ENCODE peak calls at places on chromosomes 5 and 9, in seven cellular contexts. P, M, G, C, Z, B and Q are unnamed samples.

GRCh38 chr5:14204785-14205321 is 61.7 kb downstream of the TRIO start:
- DNase-seq in G (no peak), P (peak), C (no peak), B (peak), M (no peak), Z (no peak), Q (no peak)

GRCh38 chr5:9405196-9405754 is 140.6 kb downstream of the SEMA5A start:
- DNase-seq in Z (no peak), P (no peak), B (no peak), G (no peak), M (no peak), C (no peak), Q (no peak)

GRCh38 chr9:123426406-123426805 is 70.4 kb downstream of the CRB2 start:
- DNase-seq in B (no peak), Z (no peak), P (no peak), C (no peak), M (no peak), G (no peak), Q (no peak)

GRCh38 chr5:19855929-19856328 is 132.1 kb downstream of the CDH18 start:
- DNase-seq in G (no peak), C (peak), M (no peak), Z (no peak), B (no peak), P (no peak), Q (peak)

GRCh38 chr5:151742870-151743294 is 15.5 kb downstream of the ATOX1 start:
- DNase-seq in C (no peak), B (peak), P (peak), Z (no peak), G (no peak), M (peak), Q (peak)

GRCh38 chr5:56090793-56091460 is 96.2 kb upstream of the IL6ST start:
- DNase-seq in C (no peak), M (no peak), G (no peak), P (no peak), B (no peak), Z (no peak), Q (no peak)

GRCh38 chr9:20403346-20403745 is 219.0 kb downstream of the MLLT3 start:
- DNase-seq in C (no peak), P (peak), M (no peak), G (no peak), B (no peak), Z (no peak), Q (no peak)

GRCh38 chr5:5533927-5534326 is 111.5 kb downstream of the ICE1 start:
- DNase-seq in B (no peak), P (no peak), Z (no peak), C (no peak), G (no peak), M (no peak), Q (no peak)

GRCh38 chr9:133875131-133875530 is 117.0 kb downstream of the VAV2 start:
- DNase-seq in B (no peak), C (no peak), G (no peak), P (no peak), Z (no peak), M (no peak), Q (no peak)

GRCh38 chr5:174827521-174827920 is 103.1 kb downstream of the MSX2 start:
- DNase-seq in G (no peak), M (no peak), C (no peak), P (no peak), Z (no peak), B (peak), Q (no peak)

GRCh38 chr9:108270041-108270440 is 585.7 kb downstream of the ACTL7B start:
- DNase-seq in M (no peak), G (no peak), B (no peak), Z (no peak), C (no peak), P (peak), Q (no peak)

GRCh38 chr9:128747233-128747632 is 23.3 kb upstream of the ZDHHC12 start:
- DNase-seq in M (no peak), G (no peak), B (no peak), P (no peak), C (no peak), Z (no peak), Q (no peak)

GRCh38 chr9:126705311-126705766 is 91.6 kb downstream of the LMX1B start:
- DNase-seq in P (peak), C (peak), G (peak), M (peak), Z (peak), B (peak), Q (peak)